ENCODE peak calls at places on chromosomes 12 and 14, in eight cellular contexts. Z is SK-N-SH; V is CD8-positive, alpha-beta T cell; C is body of pancreas; X is left ventricle myocardium inferior; L is endodermal cell; B is prostate gland; S is MM.1S. O is an unnamed sample.

GRCh38 chr12:101945361-101946232 is 68.2 kb downstream of the DRAM1 start:
- DNase-seq in X (no peak), L (no peak), V (no peak), B (peak), S (no peak), Z (peak), C (no peak), O (no peak)

GRCh38 chr14:99560946-99561683 is 42.9 kb downstream of the CCDC85C start:
- DNase-seq in V (no peak), L (no peak), Z (peak), S (no peak), X (peak), C (peak), B (peak), O (no peak)

GRCh38 chr14:66434464-66434863 is 51.7 kb upstream of the CCDC196 start:
- DNase-seq in C (no peak), X (no peak), B (no peak), V (no peak), S (no peak), L (no peak), Z (no peak), O (no peak)

GRCh38 chr14:70188608-70189540 is at the start of gene SLC8A3:
- DNase-seq in S (no peak), C (peak), L (peak), B (peak), X (no peak), Z (peak), V (no peak), O (peak)

GRCh38 chr14:30251557-30252100 is 307.3 kb upstream of the G2E3 start:
- DNase-seq in L (no peak), B (no peak), Z (no peak), S (no peak), C (no peak), X (no peak), V (no peak), O (no peak)

GRCh38 chr14:23910081-23910875 is 43.3 kb upstream of the DHRS4 start:
- DNase-seq in V (no peak), S (no peak), B (no peak), C (peak), Z (peak), X (no peak), L (peak), O (no peak)

GRCh38 chr14:105074601-105075053 is 9.4 kb upstream of the GPR132 start:
- DNase-seq in Z (peak), V (no peak), C (no peak), L (no peak), S (no peak), B (no peak), X (no peak), O (no peak)

GRCh38 chr12:9730591-9730990 is 2.3 kb downstream of the CLECL1 start:
- DNase-seq in X (no peak), C (no peak), B (no peak), V (no peak), S (no peak), Z (no peak), L (no peak), O (no peak)

GRCh38 chr12:121893901-121894540 is 5.4 kb downstream of the PSMD9 start:
- DNase-seq in B (peak), V (no peak), C (peak), Z (no peak), S (peak), X (no peak), L (peak), O (no peak)

GRCh38 chr12:6824962-6825381 is 3.2 kb upstream of the P3H3 start:
- DNase-seq in X (no peak), C (no peak), B (no peak), L (no peak), V (no peak), Z (no peak), S (no peak), O (no peak)

GRCh38 chr12:124296295-124296915 is 1.5 kb downstream of the RFLNA start:
- DNase-seq in C (no peak), S (no peak), V (no peak), B (no peak), X (no peak), Z (peak), L (no peak), O (no peak)

GRCh38 chr14:23351681-23352505 is 794 bp downstream of the SLC22A17 start:
- DNase-seq in X (no peak), B (no peak), S (no peak), L (peak), C (no peak), V (no peak), Z (peak), O (no peak)

GRCh38 chr14:60505448-60505847 is 3.5 kb upstream of the SIX6 start:
- DNase-seq in X (no peak), V (no peak), L (no peak), Z (no peak), C (no peak), B (no peak), S (no peak), O (no peak)

GRCh38 chr12:3427956-3428355 is 63.0 kb upstream of the PRMT8 start:
- DNase-seq in Z (no peak), X (no peak), V (no peak), C (no peak), B (no peak), S (no peak), L (peak), O (no peak)

GRCh38 chr14:55071870-55072640 is 20.6 kb downstream of the MAPK1IP1L start:
- DNase-seq in L (no peak), C (no peak), Z (no peak), B (no peak), X (peak), V (peak), S (no peak), O (peak)

GRCh38 chr14:85214471-85214870 is 315.5 kb upstream of the FLRT2 start:
- DNase-seq in B (no peak), C (no peak), Z (no peak), X (no peak), L (no peak), V (no peak), S (no peak), O (no peak)

GRCh38 chr14:97077253-97077653 is 280.1 kb downstream of the VRK1 start:
- DNase-seq in X (peak), C (peak), V (peak), L (no peak), B (no peak), S (no peak), Z (peak), O (peak)

GRCh38 chr14:94636744-94637412 is 24.7 kb downstream of the SERPINA3 start:
- DNase-seq in L (no peak), S (no peak), V (no peak), B (peak), Z (no peak), X (no peak), C (no peak), O (no peak)
- TF ChIP-seq CTCF in L (peak), S (no peak), V (no peak), B (no peak), Z (no peak), X (peak), C (peak), O (no peak)

GRCh38 chr12:68932123-68932700 is 759 bp downstream of the CPM start:
- DNase-seq in X (no peak), Z (no peak), S (no peak), B (no peak), C (peak), L (no peak), V (no peak), O (no peak)

GRCh38 chr12:68932701-68933563 is at the start of gene CPM:
- DNase-seq in V (peak), C (peak), X (peak), L (peak), B (peak), S (peak), Z (peak), O (peak)

GRCh38 chr12:68934392-68934791 is 1.4 kb upstream of the CPM start:
- DNase-seq in C (no peak), Z (no peak), V (no peak), L (no peak), S (no peak), X (no peak), B (no peak), O (no peak)

GRCh38 chr12:68930178-68930577 is 2.8 kb downstream of the CPM start:
- DNase-seq in B (no peak), Z (no peak), L (no peak), C (no peak), V (no peak), X (no peak), S (no peak), O (no peak)

GRCh38 chr12:68933564-68933893 is 558 bp upstream of the CPM start:
- DNase-seq in V (no peak), B (no peak), C (no peak), X (peak), S (no peak), L (no peak), Z (no peak), O (no peak)
- H3K4me3 ChIP-seq in V (peak), B (peak), C (no peak), X (peak), S (no peak), L (peak), Z (peak), O (peak)

GRCh38 chr12:28933176-28933575 is 215.9 kb upstream of the FAR2 start:
- DNase-seq in V (no peak), L (no peak), X (no peak), Z (no peak), S (no peak), C (no peak), B (no peak), O (no peak)

GRCh38 chr12:28937196-28937595 is 211.9 kb upstream of the FAR2 start:
- DNase-seq in S (no peak), V (no peak), Z (no peak), C (no peak), L (peak), X (no peak), B (no peak), O (no peak)

GRCh38 chr12:28936221-28936620 is 212.9 kb upstream of the FAR2 start:
- DNase-seq in S (no peak), C (no peak), L (no peak), X (no peak), V (no peak), B (no peak), Z (no peak), O (no peak)

GRCh38 chr12:28936711-28937110 is 212.4 kb upstream of the FAR2 start:
- DNase-seq in S (no peak), Z (no peak), C (no peak), L (no peak), X (no peak), B (no peak), V (no peak), O (no peak)

GRCh38 chr12:28933864-28934527 is 215.1 kb upstream of the FAR2 start:
- DNase-seq in S (no peak), V (no peak), Z (no peak), L (no peak), X (no peak), C (no peak), B (no peak), O (no peak)
- H3K27ac ChIP-seq in S (no peak), V (no peak), Z (no peak), L (no peak), X (no peak), C (no peak), B (no peak), O (no peak)

DNA sequence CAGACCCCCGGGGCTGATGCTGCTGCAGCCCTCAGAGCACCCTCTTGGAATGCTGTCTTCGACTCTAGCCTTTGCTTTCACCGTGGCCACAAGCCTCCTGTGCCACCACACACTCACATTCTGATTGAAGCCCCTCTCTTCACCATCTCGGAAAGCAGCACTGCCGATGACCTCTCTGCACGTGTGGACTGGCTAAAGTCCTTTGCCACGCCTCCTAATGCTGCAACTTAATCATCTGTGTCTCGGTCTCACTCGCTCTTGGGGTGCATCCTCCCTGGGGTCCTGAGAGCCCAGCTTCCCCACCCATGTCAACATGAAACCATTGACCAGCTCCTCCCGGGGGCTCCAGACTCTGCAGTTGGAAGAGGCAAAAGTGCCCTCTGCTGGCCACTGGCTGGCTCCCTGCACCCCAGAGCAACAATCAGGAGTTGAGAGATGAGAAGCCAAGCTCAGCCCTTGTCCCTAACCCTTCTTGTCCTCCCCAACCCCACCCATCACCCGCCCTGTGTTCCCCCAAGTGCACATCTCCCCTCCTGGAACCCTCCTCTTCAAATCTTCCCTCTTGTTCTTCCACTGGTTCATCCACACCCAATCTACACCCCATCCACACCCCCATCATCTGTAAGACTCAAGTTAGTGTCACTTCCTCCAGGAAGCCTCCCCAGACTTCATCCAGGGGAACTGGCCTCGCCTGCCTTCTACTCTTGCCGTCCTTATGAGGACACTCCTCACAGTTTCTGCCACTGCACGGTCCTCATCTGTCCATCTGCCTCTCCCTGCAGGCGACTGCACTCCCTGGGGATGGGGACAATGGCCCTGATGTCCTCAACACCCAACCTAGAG is 23.6 kb upstream of the FAM181A start:
- DNase-seq in B (no peak), C (no peak), Z (peak), X (no peak), L (peak), S (no peak), V (no peak), O (no peak)
- TF ChIP-seq CTCF in B (peak), C (no peak), Z (peak), X (peak), L (peak), S (peak), V (no peak), O (no peak)

O was measured in gastrocnemius medialis.